ENCODE peak calls at places on chromosomes 5 and 9, in ten cellular contexts. A is AG04449; H is hypothalamus; Z is CD8-positive, alpha-beta T cell; W is HCT116; V is SK-MEL-5; C is T follicular helper cell; D is stimulated activated CD8-positive, alpha-beta memory T cell treated with anti-CD3 and anti-CD28 coated beads, Interleukin-2, amount 100 ng/mL, for 48 hours; X is adrenal gland; P is stimulated activated CD4-positive, alpha-beta T cell treated with anti-CD3 and anti-CD28 coated beads, Interleukin-12 subunit alpha, Interleukin-12 subunit beta, amount 100 ng/mL, for 48 hours. I is an unnamed sample.

GRCh38 chr5:179820483-179821297 is at the start of gene SQSTM1:
- DNase-seq in A (no peak), H (peak), Z (peak), W (no peak), V (peak), C (peak), D (peak), X (peak), P (peak), I (peak)

GRCh38 chr9:128716581-128717254 is 7.2 kb downstream of the ZDHHC12 start:
- DNase-seq in A (no peak), H (no peak), Z (no peak), W (no peak), V (no peak), C (no peak), D (no peak), X (no peak), P (no peak), I (no peak)

GRCh38 chr5:57174850-57175525 is 1.1 kb downstream of the GPBP1 start:
- DNase-seq in A (no peak), H (no peak), Z (no peak), W (no peak), V (peak), C (no peak), D (no peak), X (no peak), P (no peak), I (no peak)

GRCh38 chr9:93128011-93128714 is 5.9 kb downstream of the NINJ1 start:
- DNase-seq in A (no peak), H (no peak), Z (no peak), W (no peak), V (no peak), C (no peak), D (no peak), X (no peak), P (no peak), I (no peak)

GRCh38 chr5:83516361-83516760 is 44.8 kb downstream of the VCAN start:
- DNase-seq in A (no peak), H (no peak), Z (no peak), W (no peak), V (no peak), C (no peak), D (no peak), X (no peak), P (no peak), I (no peak)

GRCh38 chr9:4640027-4640426 is 22.1 kb upstream of the PLPP6 start:
- DNase-seq in A (no peak), H (no peak), Z (peak), W (peak), V (peak), C (peak), D (no peak), X (peak), P (no peak), I (no peak)

GRCh38 chr5:111744455-111744854 is 12.5 kb downstream of the NREP start:
- DNase-seq in A (no peak), H (no peak), Z (no peak), W (no peak), V (no peak), C (no peak), D (no peak), X (no peak), P (no peak), I (no peak)

GRCh38 chr5:138819065-138819464 is 56.1 kb downstream of the LRRTM2 start:
- DNase-seq in A (no peak), H (no peak), Z (no peak), W (no peak), V (no peak), C (no peak), D (no peak), X (no peak), P (no peak), I (no peak)

GRCh38 chr5:135890867-135891266 is 4.8 kb downstream of the IL9 start:
- DNase-seq in A (no peak), H (no peak), Z (no peak), W (no peak), V (peak), C (no peak), D (peak), X (no peak), P (peak), I (no peak)

GRCh38 chr5:133962801-133963476 is 5.5 kb downstream of the C5orf15 start:
- DNase-seq in A (no peak), H (no peak), Z (no peak), W (no peak), V (peak), C (no peak), D (no peak), X (no peak), P (no peak), I (peak)

GRCh38 chr5:3004361-3005080 is 253.0 kb upstream of the IRX2 start:
- DNase-seq in A (no peak), H (no peak), Z (no peak), W (no peak), V (no peak), C (no peak), D (no peak), X (peak), P (no peak), I (no peak)

GRCh38 chr5:132547269-132547668 is 3.9 kb upstream of the IL5 start:
- DNase-seq in A (no peak), H (no peak), Z (no peak), W (no peak), V (no peak), C (no peak), D (no peak), X (no peak), P (no peak), I (no peak)

GRCh38 chr9:31799953-31800609 is 584.4 kb upstream of the ACO1 start:
- DNase-seq in A (no peak), H (no peak), Z (no peak), W (peak), V (peak), C (no peak), D (no peak), X (no peak), P (no peak), I (peak)

GRCh38 chr5:9869616-9870288 is 239.6 kb upstream of the TAS2R1 start:
- DNase-seq in A (peak), H (no peak), Z (no peak), W (no peak), V (no peak), C (no peak), D (no peak), X (no peak), P (no peak), I (no peak)

GRCh38 chr5:53037141-53037859 is 48.1 kb downstream of the ITGA2 start:
- DNase-seq in A (no peak), H (no peak), Z (no peak), W (peak), V (peak), C (no peak), D (no peak), X (no peak), P (no peak), I (peak)

GRCh38 chr9:112198646-112199045 is 23.5 kb upstream of the SUSD1 start:
- DNase-seq in A (no peak), H (no peak), Z (no peak), W (no peak), V (no peak), C (no peak), D (no peak), X (no peak), P (no peak), I (no peak)

GRCh38 chr5:53422539-53422938 is 57.9 kb upstream of the FST start:
- DNase-seq in A (peak), H (no peak), Z (no peak), W (no peak), V (no peak), C (no peak), D (no peak), X (no peak), P (no peak), I (peak)

GRCh38 chr5:15785636-15786035 is 285.7 kb downstream of the FBXL7 start:
- DNase-seq in A (no peak), H (no peak), Z (no peak), W (no peak), V (no peak), C (no peak), D (no peak), X (no peak), P (no peak), I (no peak)

GRCh38 chr5:105168806-105169205 is 1606.2 kb upstream of the NUDT12 start:
- DNase-seq in A (no peak), H (no peak), Z (no peak), W (no peak), V (no peak), C (no peak), D (no peak), X (no peak), P (no peak), I (no peak)

GRCh38 chr9:117343416-117343815 is 71.4 kb downstream of the ASTN2 start:
- DNase-seq in A (no peak), H (no peak), Z (no peak), W (no peak), V (no peak), C (no peak), D (no peak), X (no peak), P (no peak), I (no peak)

GRCh38 chr9:82991684-82992083 is 71.3 kb downstream of the RASEF start:
- DNase-seq in A (no peak), H (no peak), Z (no peak), W (no peak), V (peak), C (no peak), D (no peak), X (no peak), P (no peak), I (no peak)